ENCODE peak calls at places on chromosome 3, in seven cellular contexts. One of them, this sample, is unnamed.
A peak's percentile ranks its signal among the peaks of the same experiment; 100 is the strongest.

GRCh38 chr3:42055291-42055690 is 35.9 kb upstream of the TRAK1 start:
- DNase-seq in esophagus muscularis mucosa: no peak
- DNase-seq in thoracic aorta: no peak
- DNase-seq in brain microvascular endothelial cell: peak; percentile 65
- DNase-seq in GM23338: no peak
- DNase-seq in ovary: no peak
- DNase-seq in transverse colon: no peak
- DNase-seq in this sample: no peak

GRCh38 chr3:78848392-78849288 is 919.2 kb downstream of the ROBO1 start:
- DNase-seq in esophagus muscularis mucosa: no peak
- DNase-seq in thoracic aorta: no peak
- DNase-seq in brain microvascular endothelial cell: no peak
- DNase-seq in GM23338: no peak
- DNase-seq in ovary: no peak
- DNase-seq in transverse colon: no peak
- DNase-seq in this sample: no peak

GRCh38 chr3:143226678-143227291 is 107.2 kb downstream of the CHST2 start:
- DNase-seq in esophagus muscularis mucosa: no peak
- DNase-seq in thoracic aorta: no peak
- DNase-seq in brain microvascular endothelial cell: no peak
- DNase-seq in GM23338: no peak
- DNase-seq in ovary: no peak
- DNase-seq in transverse colon: peak; percentile 22
- DNase-seq in this sample: no peak

GRCh38 chr3:14814473-14814872 is 4.3 kb upstream of the FGD5 start:
- DNase-seq in esophagus muscularis mucosa: no peak
- DNase-seq in thoracic aorta: no peak
- DNase-seq in brain microvascular endothelial cell: no peak
- DNase-seq in GM23338: no peak
- DNase-seq in ovary: no peak
- DNase-seq in transverse colon: no peak
- DNase-seq in this sample: no peak

GRCh38 chr3:29083607-29084120 is 197.2 kb upstream of the RBMS3 start:
- DNase-seq in esophagus muscularis mucosa: no peak
- DNase-seq in thoracic aorta: no peak
- DNase-seq in brain microvascular endothelial cell: no peak
- DNase-seq in GM23338: no peak
- DNase-seq in ovary: no peak
- DNase-seq in transverse colon: no peak
- DNase-seq in this sample: no peak

GRCh38 chr3:97559398-97559797 is 205.2 kb upstream of the ARL6 start:
- DNase-seq in esophagus muscularis mucosa: no peak
- DNase-seq in thoracic aorta: no peak
- DNase-seq in brain microvascular endothelial cell: no peak
- DNase-seq in GM23338: peak; percentile 1
- DNase-seq in ovary: no peak
- DNase-seq in transverse colon: no peak
- DNase-seq in this sample: no peak

GRCh38 chr3:182491571-182491970 is 301.7 kb upstream of the ATP11B start:
- DNase-seq in esophagus muscularis mucosa: no peak
- DNase-seq in thoracic aorta: no peak
- DNase-seq in brain microvascular endothelial cell: no peak
- DNase-seq in GM23338: no peak
- DNase-seq in ovary: no peak
- DNase-seq in transverse colon: no peak
- DNase-seq in this sample: no peak

GRCh38 chr3:12969487-12969886 is 103.7 kb downstream of the IQSEC1 start:
- DNase-seq in esophagus muscularis mucosa: no peak
- DNase-seq in thoracic aorta: no peak
- DNase-seq in brain microvascular endothelial cell: no peak
- DNase-seq in GM23338: no peak
- DNase-seq in ovary: no peak
- DNase-seq in transverse colon: no peak
- DNase-seq in this sample: no peak

GRCh38 chr3:72245183-72245811 is 460.3 kb upstream of the PROK2 start:
- DNase-seq in esophagus muscularis mucosa: no peak
- DNase-seq in thoracic aorta: no peak
- DNase-seq in brain microvascular endothelial cell: no peak
- DNase-seq in GM23338: no peak
- DNase-seq in ovary: no peak
- DNase-seq in transverse colon: no peak
- DNase-seq in this sample: peak; percentile 68

GRCh38 chr3:49461443-49462171 is 8.5 kb upstream of the DAG1 start:
- DNase-seq in esophagus muscularis mucosa: no peak
- DNase-seq in thoracic aorta: no peak
- DNase-seq in brain microvascular endothelial cell: peak; percentile 25
- DNase-seq in GM23338: peak; percentile 88
- DNase-seq in ovary: no peak
- DNase-seq in transverse colon: no peak
- DNase-seq in this sample: no peak

GRCh38 chr3:134445631-134446030 is 40.2 kb downstream of the ANAPC13 start:
- DNase-seq in esophagus muscularis mucosa: no peak
- DNase-seq in thoracic aorta: no peak
- DNase-seq in brain microvascular endothelial cell: peak; percentile 76
- DNase-seq in GM23338: no peak
- DNase-seq in ovary: no peak
- DNase-seq in transverse colon: no peak
- DNase-seq in this sample: peak; percentile 56

GRCh38 chr3:117752984-117753717 is 1043.6 kb downstream of the TUSC7 start:
- DNase-seq in esophagus muscularis mucosa: no peak
- DNase-seq in thoracic aorta: no peak
- DNase-seq in brain microvascular endothelial cell: no peak
- DNase-seq in GM23338: no peak
- DNase-seq in ovary: no peak
- DNase-seq in transverse colon: no peak
- DNase-seq in this sample: no peak

GRCh38 chr3:168071535-168071934 is 24.2 kb downstream of the GOLIM4 start:
- DNase-seq in esophagus muscularis mucosa: no peak
- DNase-seq in thoracic aorta: no peak
- DNase-seq in brain microvascular endothelial cell: peak; percentile 80
- DNase-seq in GM23338: no peak
- DNase-seq in ovary: no peak
- DNase-seq in transverse colon: no peak
- DNase-seq in this sample: no peak

GRCh38 chr3:132016061-132017041 is 18.5 kb downstream of the CPNE4 start:
- DNase-seq in esophagus muscularis mucosa: no peak
- DNase-seq in thoracic aorta: no peak
- DNase-seq in brain microvascular endothelial cell: no peak
- DNase-seq in GM23338: no peak
- DNase-seq in ovary: no peak
- DNase-seq in transverse colon: no peak
- DNase-seq in this sample: no peak

GRCh38 chr3:6994081-6994668 is 133.3 kb downstream of the GRM7 start:
- DNase-seq in esophagus muscularis mucosa: no peak
- DNase-seq in thoracic aorta: no peak
- DNase-seq in brain microvascular endothelial cell: no peak
- DNase-seq in GM23338: peak; percentile 16
- DNase-seq in ovary: no peak
- DNase-seq in transverse colon: no peak
- DNase-seq in this sample: no peak

GRCh38 chr3:47652142-47652541 is 73.5 kb upstream of the CSPG5 start:
- DNase-seq in esophagus muscularis mucosa: no peak
- DNase-seq in thoracic aorta: no peak
- DNase-seq in brain microvascular endothelial cell: no peak
- DNase-seq in GM23338: no peak
- DNase-seq in ovary: no peak
- DNase-seq in transverse colon: no peak
- DNase-seq in this sample: no peak

GRCh38 chr3:50708620-50709019 is 33.9 kb downstream of the DOCK3 start:
- DNase-seq in esophagus muscularis mucosa: no peak
- DNase-seq in thoracic aorta: no peak
- DNase-seq in brain microvascular endothelial cell: no peak
- DNase-seq in GM23338: no peak
- DNase-seq in ovary: no peak
- DNase-seq in transverse colon: no peak
- DNase-seq in this sample: no peak

GRCh38 chr3:21226086-21226485 is 524.9 kb downstream of the ZNF385D start:
- DNase-seq in esophagus muscularis mucosa: no peak
- DNase-seq in thoracic aorta: no peak
- DNase-seq in brain microvascular endothelial cell: no peak
- DNase-seq in GM23338: no peak
- DNase-seq in ovary: no peak
- DNase-seq in transverse colon: no peak
- DNase-seq in this sample: no peak

GRCh38 chr3:194129581-194130133 is 6.3 kb upstream of the HES1 start:
- DNase-seq in esophagus muscularis mucosa: no peak
- DNase-seq in thoracic aorta: no peak
- DNase-seq in brain microvascular endothelial cell: peak; percentile 25
- DNase-seq in GM23338: peak; percentile 86
- DNase-seq in ovary: peak; percentile 75
- DNase-seq in transverse colon: peak; percentile 44
- DNase-seq in this sample: no peak

GRCh38 chr3:74469151-74469550 is 145.3 kb downstream of the CNTN3 start:
- DNase-seq in esophagus muscularis mucosa: no peak
- DNase-seq in thoracic aorta: no peak
- DNase-seq in brain microvascular endothelial cell: no peak
- DNase-seq in GM23338: no peak
- DNase-seq in ovary: no peak
- DNase-seq in transverse colon: no peak
- DNase-seq in this sample: no peak

GRCh38 chr3:177150218-177150916 is 46.9 kb downstream of the TBL1XR1 start:
- DNase-seq in esophagus muscularis mucosa: no peak
- DNase-seq in thoracic aorta: no peak
- DNase-seq in brain microvascular endothelial cell: no peak
- DNase-seq in GM23338: no peak
- DNase-seq in ovary: no peak
- DNase-seq in transverse colon: no peak
- DNase-seq in this sample: no peak

GRCh38 chr3:127964053-127964452 is 49.0 kb downstream of the KBTBD12 start:
- DNase-seq in esophagus muscularis mucosa: no peak
- DNase-seq in thoracic aorta: no peak
- DNase-seq in brain microvascular endothelial cell: no peak
- DNase-seq in GM23338: no peak
- DNase-seq in ovary: no peak
- DNase-seq in transverse colon: no peak
- DNase-seq in this sample: no peak

GRCh38 chr3:194034556-194035336 is 101.2 kb upstream of the HES1 start:
- DNase-seq in esophagus muscularis mucosa: no peak
- DNase-seq in thoracic aorta: no peak
- DNase-seq in brain microvascular endothelial cell: no peak
- DNase-seq in GM23338: no peak
- DNase-seq in ovary: no peak
- DNase-seq in transverse colon: peak; percentile 87
- DNase-seq in this sample: no peak

GRCh38 chr3:128307029-128307633 is 153.8 kb downstream of the EEFSEC start:
- DNase-seq in esophagus muscularis mucosa: no peak
- DNase-seq in thoracic aorta: no peak
- DNase-seq in brain microvascular endothelial cell: no peak
- DNase-seq in GM23338: no peak
- DNase-seq in ovary: no peak
- DNase-seq in transverse colon: no peak
- DNase-seq in this sample: no peak

GRCh38 chr3:23800731-23801130 is 5.0 kb upstream of the UBE2E1 start:
- DNase-seq in esophagus muscularis mucosa: no peak
- DNase-seq in thoracic aorta: no peak
- DNase-seq in brain microvascular endothelial cell: no peak
- DNase-seq in GM23338: no peak
- DNase-seq in ovary: no peak
- DNase-seq in transverse colon: no peak
- DNase-seq in this sample: no peak

GRCh38 chr3:197599089-197599765 is 43.5 kb upstream of the BDH1 start:
- DNase-seq in esophagus muscularis mucosa: no peak
- DNase-seq in thoracic aorta: no peak
- DNase-seq in brain microvascular endothelial cell: peak; percentile 82
- DNase-seq in GM23338: peak; percentile 86
- DNase-seq in ovary: peak; percentile 76
- DNase-seq in transverse colon: peak; percentile 81
- DNase-seq in this sample: peak; percentile 68

GRCh38 chr3:171261487-171261886 is 198.7 kb downstream of the TNIK start:
- DNase-seq in esophagus muscularis mucosa: no peak
- DNase-seq in thoracic aorta: no peak
- DNase-seq in brain microvascular endothelial cell: no peak
- DNase-seq in GM23338: no peak
- DNase-seq in ovary: no peak
- DNase-seq in transverse colon: peak; percentile 24
- DNase-seq in this sample: no peak

GRCh38 chr3:193016437-193016887 is 98.8 kb upstream of the MB21D2 start:
- DNase-seq in esophagus muscularis mucosa: no peak
- DNase-seq in thoracic aorta: no peak
- DNase-seq in brain microvascular endothelial cell: no peak
- DNase-seq in GM23338: peak; percentile 57
- DNase-seq in ovary: peak; percentile 47
- DNase-seq in transverse colon: no peak
- DNase-seq in this sample: no peak

GRCh38 chr3:193023218-193023617 is 105.6 kb upstream of the MB21D2 start:
- DNase-seq in esophagus muscularis mucosa: no peak
- DNase-seq in thoracic aorta: no peak
- DNase-seq in brain microvascular endothelial cell: no peak
- DNase-seq in GM23338: no peak
- DNase-seq in ovary: no peak
- DNase-seq in transverse colon: no peak
- DNase-seq in this sample: no peak

GRCh38 chr3:193021506-193022010 is 103.9 kb upstream of the MB21D2 start:
- DNase-seq in esophagus muscularis mucosa: no peak
- DNase-seq in thoracic aorta: no peak
- DNase-seq in brain microvascular endothelial cell: no peak
- DNase-seq in GM23338: no peak
- DNase-seq in ovary: no peak
- DNase-seq in transverse colon: no peak
- DNase-seq in this sample: no peak
- H3K27me3 ChIP-seq in esophagus muscularis mucosa: no peaks in the 10 kb centered on the region
- H3K27me3 ChIP-seq in thoracic aorta: no peaks in the 10 kb centered on the region
- H3K27me3 ChIP-seq in brain microvascular endothelial cell: no peaks in the 10 kb centered on the region
- H3K27me3 ChIP-seq in GM23338: no peaks in the 10 kb centered on the region
- H3K27me3 ChIP-seq in ovary: no peaks in the 10 kb centered on the region
- H3K27me3 ChIP-seq in transverse colon: no peaks in the 10 kb centered on the region
- H3K27me3 ChIP-seq in this sample: no peaks in the 10 kb centered on the region

GRCh38 chr3:51710631-51711351 is 3.9 kb downstream of the GRM2 start:
- DNase-seq in esophagus muscularis mucosa: no peak
- DNase-seq in thoracic aorta: no peak
- DNase-seq in brain microvascular endothelial cell: no peak
- DNase-seq in GM23338: peak; percentile 64
- DNase-seq in ovary: peak; percentile 18
- DNase-seq in transverse colon: peak; percentile 3
- DNase-seq in this sample: no peak
- TF ChIP-seq CTCF in esophagus muscularis mucosa: no peak
- TF ChIP-seq CTCF in thoracic aorta: no peak
- TF ChIP-seq CTCF in brain microvascular endothelial cell: peak; percentile 41
- TF ChIP-seq CTCF in GM23338: peak; percentile 76
- TF ChIP-seq CTCF in ovary: no peak
- TF ChIP-seq CTCF in transverse colon: no peak
- TF ChIP-seq CTCF in this sample: no peak

GRCh38 chr3:58041182-58041825 is 33.1 kb downstream of the FLNB start:
- DNase-seq in esophagus muscularis mucosa: no peak
- DNase-seq in thoracic aorta: no peak
- DNase-seq in brain microvascular endothelial cell: peak; percentile 41
- DNase-seq in GM23338: no peak
- DNase-seq in ovary: peak; percentile 52
- DNase-seq in transverse colon: no peak
- DNase-seq in this sample: no peak
- H3K27me3 ChIP-seq in esophagus muscularis mucosa: no peaks in the 10 kb centered on the region
- H3K27me3 ChIP-seq in thoracic aorta: no peaks in the 10 kb centered on the region
- H3K27me3 ChIP-seq in brain microvascular endothelial cell: no peaks in the 10 kb centered on the region
- H3K27me3 ChIP-seq in GM23338: no peaks in the 10 kb centered on the region
- H3K27me3 ChIP-seq in ovary: no peaks in the 10 kb centered on the region
- H3K27me3 ChIP-seq in transverse colon: no peaks in the 10 kb centered on the region
- H3K27me3 ChIP-seq in this sample: no peaks in the 10 kb centered on the region

DNA sequence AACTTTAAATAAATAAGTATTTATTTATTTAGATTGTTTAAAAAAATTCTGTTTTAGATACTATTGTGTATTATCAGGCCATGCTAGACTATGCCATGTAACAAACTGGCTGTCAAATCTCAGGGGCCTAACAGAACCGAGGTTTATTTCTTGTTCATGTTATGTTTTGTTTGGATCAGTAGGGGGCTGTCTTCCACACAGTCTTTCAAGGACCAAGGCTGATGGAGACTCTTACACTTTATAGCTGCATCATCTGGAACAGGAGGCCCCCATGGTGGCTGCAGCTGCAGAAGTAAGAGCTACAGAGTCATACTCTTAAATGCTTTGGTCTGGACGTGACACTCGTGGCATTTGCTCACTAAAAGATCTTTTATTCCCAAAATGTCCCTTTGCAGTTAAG is 33.0 kb upstream of the ARL14 start:
- DNase-seq in esophagus muscularis mucosa: no peak
- DNase-seq in thoracic aorta: no peak
- DNase-seq in brain microvascular endothelial cell: no peak
- DNase-seq in GM23338: peak; percentile 52
- DNase-seq in ovary: no peak
- DNase-seq in transverse colon: no peak
- DNase-seq in this sample: no peak
- TF ChIP-seq CTCF in esophagus muscularis mucosa: no peak
- TF ChIP-seq CTCF in thoracic aorta: no peak
- TF ChIP-seq CTCF in brain microvascular endothelial cell: peak; percentile 14
- TF ChIP-seq CTCF in GM23338: peak; percentile 50
- TF ChIP-seq CTCF in ovary: no peak
- TF ChIP-seq CTCF in transverse colon: no peak
- TF ChIP-seq CTCF in this sample: no peak